ENCODE peak calls at places on chromosomes 2 and 18, in eight cellular contexts. B, Z, D, V, H, M, X and W are unnamed samples.

GRCh38 chr18:44423826-44424225 is 256.9 kb upstream of the SETBP1 start:
- DNase-seq in B (peak), Z (peak), D (no peak), V (no peak), H (no peak), M (no peak), X (no peak), W (no peak)

GRCh38 chr2:45568935-45569334 is 42.1 kb downstream of the SRBD1 start:
- DNase-seq in B (no peak), Z (no peak), D (no peak), V (no peak), H (peak), M (no peak), X (no peak), W (no peak)

GRCh38 chr2:101253013-101253712 is 477 bp downstream of the CNOT11 start:
- DNase-seq in B (peak), Z (peak), D (no peak), V (peak), H (peak), M (peak), X (peak), W (peak)

GRCh38 chr2:72934683-72935610 is 17.6 kb downstream of the EMX1 start:
- DNase-seq in B (peak), Z (peak), D (peak), V (peak), H (no peak), M (no peak), X (no peak), W (no peak)

GRCh38 chr2:20381457-20381856 is 30.8 kb upstream of the PUM2 start:
- DNase-seq in B (peak), Z (no peak), D (no peak), V (no peak), H (peak), M (no peak), X (no peak), W (no peak)

GRCh38 chr2:154771664-154772284 is 73.3 kb downstream of the KCNJ3 start:
- DNase-seq in B (no peak), Z (no peak), D (no peak), V (no peak), H (no peak), M (no peak), X (no peak), W (no peak)

GRCh38 chr18:58896268-58896667 is 31.6 kb downstream of the ZNF532 start:
- DNase-seq in B (no peak), Z (no peak), D (no peak), V (peak), H (no peak), M (peak), X (no peak), W (no peak)

GRCh38 chr2:121237336-121237979 is 47.5 kb downstream of the TFCP2L1 start:
- DNase-seq in B (no peak), Z (no peak), D (no peak), V (no peak), H (no peak), M (no peak), X (peak), W (no peak)

GRCh38 chr2:64859208-64860161 is 129.7 kb upstream of the SLC1A4 start:
- DNase-seq in B (peak), Z (peak), D (peak), V (peak), H (peak), M (peak), X (peak), W (no peak)

GRCh38 chr18:67508146-67508545 is 8.4 kb downstream of the DSEL start:
- DNase-seq in B (no peak), Z (peak), D (no peak), V (no peak), H (peak), M (no peak), X (no peak), W (no peak)

GRCh38 chr2:72883356-72883962 is 3.7 kb upstream of the SPR start:
- DNase-seq in B (peak), Z (peak), D (no peak), V (no peak), H (peak), M (no peak), X (peak), W (no peak)

GRCh38 chr2:85399183-85399455 is 11.0 kb downstream of the CAPG start:
- DNase-seq in B (no peak), Z (no peak), D (no peak), V (no peak), H (no peak), M (no peak), X (no peak), W (no peak)

GRCh38 chr2:10141736-10142639 is 19.4 kb downstream of the RRM2 start:
- DNase-seq in B (peak), Z (peak), D (no peak), V (no peak), H (no peak), M (no peak), X (no peak), W (no peak)

GRCh38 chr2:174771631-174772491 is 7.6 kb upstream of the CHRNA1 start:
- DNase-seq in B (peak), Z (peak), D (peak), V (peak), H (peak), M (no peak), X (peak), W (no peak)

GRCh38 chr2:216011320-216011849 is 2.0 kb downstream of the MREG start:
- DNase-seq in B (no peak), Z (no peak), D (no peak), V (no peak), H (no peak), M (no peak), X (no peak), W (no peak)

GRCh38 chr2:63424329-63425078 is 163.8 kb downstream of the WDPCP start:
- DNase-seq in B (no peak), Z (peak), D (peak), V (peak), H (peak), M (peak), X (no peak), W (no peak)

GRCh38 chr2:41837610-41838009 is 210.2 kb upstream of the PKDCC start:
- DNase-seq in B (no peak), Z (no peak), D (no peak), V (no peak), H (no peak), M (no peak), X (no peak), W (no peak)

GRCh38 chr2:79855264-79856006 is 342.6 kb downstream of the CTNNA2 start:
- DNase-seq in B (peak), Z (peak), D (no peak), V (no peak), H (peak), M (no peak), X (no peak), W (no peak)

GRCh38 chr2:215161301-215161829 is 22.9 kb upstream of the ABCA12 start:
- DNase-seq in B (no peak), Z (no peak), D (no peak), V (no peak), H (no peak), M (no peak), X (no peak), W (no peak)

GRCh38 chr18:48607049-48607984 is 68.5 kb downstream of the CTIF start:
- DNase-seq in B (peak), Z (no peak), D (no peak), V (no peak), H (peak), M (no peak), X (peak), W (no peak)

GRCh38 chr18:49849331-49850217 is 36.2 kb upstream of the ACAA2 start:
- DNase-seq in B (no peak), Z (peak), D (peak), V (no peak), H (peak), M (no peak), X (peak), W (no peak)

GRCh38 chr2:83742117-83742782 is 716.8 kb downstream of the SUCLG1 start:
- DNase-seq in B (no peak), Z (no peak), D (no peak), V (no peak), H (peak), M (no peak), X (peak), W (no peak)
- TF ChIP-seq CTCF in B (no peak), Z (no peak), D (no peak), V (no peak), H (no peak), M (no peak), X (no peak), W (no peak)

DNA sequence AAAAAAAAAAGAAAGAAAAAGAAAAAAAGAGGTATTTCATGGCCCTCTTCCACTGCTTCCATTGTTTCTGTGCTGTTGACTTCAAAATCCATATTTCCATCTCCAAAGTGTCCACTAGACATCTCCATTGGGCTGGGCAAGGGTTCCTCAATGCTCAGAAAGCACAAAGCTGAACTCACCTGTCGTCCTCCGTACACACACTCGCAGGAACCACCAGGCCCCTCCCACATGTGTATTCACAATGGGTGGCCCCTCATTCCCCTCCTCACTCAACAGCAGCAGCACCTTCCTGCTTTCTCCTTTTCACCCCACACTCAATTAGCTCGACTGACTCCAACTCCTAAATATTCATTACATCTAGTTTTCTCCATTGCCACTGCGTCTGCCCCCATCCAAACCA is 25.3 kb downstream of the OSBPL1A start:
- DNase-seq in B (no peak), Z (no peak), D (no peak), V (no peak), H (no peak), M (no peak), X (no peak), W (no peak)
- TF ChIP-seq CTCF in B (no peak), Z (no peak), D (no peak), V (no peak), H (no peak), M (no peak), X (no peak), W (no peak)

GRCh38 chr2:126482582-126483464 is 173.1 kb upstream of the GYPC start:
- DNase-seq in B (no peak), Z (peak), D (no peak), V (peak), H (no peak), M (no peak), X (no peak), W (no peak)
- TF ChIP-seq CTCF in B (no peak), Z (peak), D (no peak), V (no peak), H (no peak), M (no peak), X (no peak), W (no peak)

DNA sequence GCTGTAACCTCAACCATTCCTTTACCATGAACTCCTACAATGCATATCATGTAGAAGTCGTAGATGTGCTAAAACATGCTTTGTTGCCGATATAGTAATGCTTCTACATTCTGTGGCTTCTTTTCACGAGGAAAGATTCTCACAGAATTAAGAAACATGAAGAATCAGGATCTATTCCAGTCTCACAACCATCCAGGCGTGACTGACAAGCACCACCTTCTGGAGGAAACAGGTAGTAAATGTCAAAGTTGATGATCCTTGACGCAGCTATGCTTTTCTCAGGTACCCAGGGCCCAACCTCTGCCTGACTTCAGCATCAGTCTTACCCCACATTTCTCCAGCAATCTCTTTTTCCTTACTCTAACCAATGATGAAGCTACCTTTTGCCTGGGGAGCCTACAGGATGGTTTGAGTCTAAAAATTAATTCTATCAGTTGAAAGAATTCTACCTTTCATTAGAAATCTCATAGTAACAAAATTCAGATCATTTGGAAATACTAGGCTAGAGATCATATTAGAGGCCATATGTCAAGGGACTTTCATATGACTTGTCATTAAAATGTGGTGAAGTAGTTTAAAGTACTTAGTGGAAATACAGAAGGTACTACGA is 123.3 kb upstream of the RND3 start:
- DNase-seq in B (peak), Z (peak), D (peak), V (peak), H (no peak), M (no peak), X (no peak), W (no peak)
- TF ChIP-seq CTCF in B (peak), Z (peak), D (peak), V (peak), H (peak), M (no peak), X (peak), W (no peak)

GRCh38 chr18:8673276-8674209 is 31.8 kb upstream of the MTCL1 start:
- DNase-seq in B (no peak), Z (no peak), D (no peak), V (peak), H (no peak), M (no peak), X (no peak), W (no peak)

GRCh38 chr18:8669571-8669970 is 35.8 kb upstream of the MTCL1 start:
- DNase-seq in B (no peak), Z (no peak), D (no peak), V (no peak), H (no peak), M (no peak), X (no peak), W (no peak)

DNA sequence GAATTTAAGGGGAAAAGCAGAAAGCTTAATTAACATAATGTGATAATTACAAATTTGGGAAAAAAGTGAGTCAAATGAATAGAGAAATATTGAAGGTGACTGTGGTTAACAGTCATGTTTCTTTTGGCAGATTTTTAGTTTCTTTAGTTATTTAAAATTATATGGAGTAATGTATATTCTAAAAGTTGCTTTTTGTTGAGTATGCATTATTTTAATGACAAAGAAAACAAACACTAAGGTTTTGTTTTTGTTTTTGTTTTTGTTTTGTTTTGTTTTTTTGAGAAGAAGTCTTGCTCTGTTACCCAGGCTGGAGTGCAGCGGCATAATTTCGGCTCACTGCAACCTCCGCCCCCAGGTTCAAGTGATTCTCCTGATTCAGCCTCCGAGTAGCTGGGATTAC is 30.3 kb upstream of the MTCL1 start:
- DNase-seq in B (no peak), Z (no peak), D (no peak), V (no peak), H (no peak), M (no peak), X (no peak), W (no peak)
- TF ChIP-seq CTCF in B (no peak), Z (no peak), D (no peak), V (no peak), H (no peak), M (no peak), X (no peak), W (no peak)

GRCh38 chr2:96536445-96537065 is at the start of gene ARID5A:
- DNase-seq in B (peak), Z (peak), D (peak), V (peak), H (peak), M (peak), X (peak), W (peak)
- TF ChIP-seq CTCF in B (no peak), Z (peak), D (peak), V (no peak), H (peak), M (peak), X (peak), W (peak)

GRCh38 chr2:231961349-231962166 is at the start of gene DIS3L2:
- DNase-seq in B (peak), Z (peak), D (peak), V (peak), H (peak), M (peak), X (peak), W (peak)
- TF ChIP-seq CTCF in B (no peak), Z (no peak), D (no peak), V (no peak), H (no peak), M (no peak), X (no peak), W (no peak)